ENCODE peak calls at places on chromosomes 7 and 10, in four cellular contexts. R is K562, V is GM12878, T is SK-N-SH. C is an unnamed sample.

GRCh38 chr10:93034426-93034825 is 26.2 kb upstream of the CYP26C1 start:
- DNase-seq in R (no peak), V (no peak), T (no peak), C (no peak)

GRCh38 chr10:44947356-44948152 is 12.0 kb upstream of the RASSF4 start:
- DNase-seq in R (no peak), V (peak; percentile 80), T (no peak), C (no peak)

GRCh38 chr7:77657427-77658331 is 38.6 kb upstream of the RSBN1L start:
- DNase-seq in R (peak; percentile 43), V (peak; percentile 12), T (peak; percentile 64), C (no peak)

GRCh38 chr10:65950075-65950474 is 975.8 kb upstream of the LRRTM3 start:
- DNase-seq in R (no peak), V (no peak), T (no peak), C (no peak)

GRCh38 chr10:4281207-4281825 is 496.3 kb upstream of the KLF6 start:
- DNase-seq in R (no peak), V (no peak), T (no peak), C (no peak)

GRCh38 chr7:143391462-143392404 is 10.6 kb downstream of the ZYX start:
- DNase-seq in R (no peak), V (no peak), T (no peak), C (no peak)

GRCh38 chr7:132933076-132933466 is 148.8 kb downstream of the CHCHD3 start:
- DNase-seq in R (no peak), V (no peak), T (no peak), C (no peak)

GRCh38 chr10:8183241-8183704 is 128.8 kb downstream of the GATA3 start:
- DNase-seq in R (no peak), V (peak; percentile 45), T (no peak), C (no peak)

GRCh38 chr10:97888641-97889262 is 39.1 kb downstream of the GOLGA7B start:
- DNase-seq in R (peak; percentile 38), V (no peak), T (peak; percentile 88), C (no peak)

GRCh38 chr7:7432979-7433378 is 102.7 kb downstream of the COL28A1 start:
- DNase-seq in R (no peak), V (no peak), T (no peak), C (no peak)

GRCh38 chr10:43262902-43263466 is 3.9 kb downstream of the RASGEF1A start:
- DNase-seq in R (no peak), V (no peak), T (no peak), C (peak; percentile 9)

GRCh38 chr10:43264324-43264986 is 2.4 kb downstream of the RASGEF1A start:
- DNase-seq in R (no peak), V (no peak), T (peak; percentile 48), C (no peak)

GRCh38 chr10:43264987-43265798 is 1.7 kb downstream of the RASGEF1A start:
- DNase-seq in R (no peak), V (no peak), T (peak; percentile 31), C (no peak)

GRCh38 chr10:43262043-43262901 is 4.6 kb downstream of the RASGEF1A start:
- DNase-seq in R (no peak), V (no peak), T (peak; percentile 56), C (peak; percentile 41)

GRCh38 chr10:43263551-43264323 is 3.1 kb downstream of the RASGEF1A start:
- DNase-seq in R (no peak), V (no peak), T (peak; percentile 75), C (peak; percentile 31)
- TF ChIP-seq USF1 in R (no peak), V (no peak), T (no peak), C (no peak)

DNA sequence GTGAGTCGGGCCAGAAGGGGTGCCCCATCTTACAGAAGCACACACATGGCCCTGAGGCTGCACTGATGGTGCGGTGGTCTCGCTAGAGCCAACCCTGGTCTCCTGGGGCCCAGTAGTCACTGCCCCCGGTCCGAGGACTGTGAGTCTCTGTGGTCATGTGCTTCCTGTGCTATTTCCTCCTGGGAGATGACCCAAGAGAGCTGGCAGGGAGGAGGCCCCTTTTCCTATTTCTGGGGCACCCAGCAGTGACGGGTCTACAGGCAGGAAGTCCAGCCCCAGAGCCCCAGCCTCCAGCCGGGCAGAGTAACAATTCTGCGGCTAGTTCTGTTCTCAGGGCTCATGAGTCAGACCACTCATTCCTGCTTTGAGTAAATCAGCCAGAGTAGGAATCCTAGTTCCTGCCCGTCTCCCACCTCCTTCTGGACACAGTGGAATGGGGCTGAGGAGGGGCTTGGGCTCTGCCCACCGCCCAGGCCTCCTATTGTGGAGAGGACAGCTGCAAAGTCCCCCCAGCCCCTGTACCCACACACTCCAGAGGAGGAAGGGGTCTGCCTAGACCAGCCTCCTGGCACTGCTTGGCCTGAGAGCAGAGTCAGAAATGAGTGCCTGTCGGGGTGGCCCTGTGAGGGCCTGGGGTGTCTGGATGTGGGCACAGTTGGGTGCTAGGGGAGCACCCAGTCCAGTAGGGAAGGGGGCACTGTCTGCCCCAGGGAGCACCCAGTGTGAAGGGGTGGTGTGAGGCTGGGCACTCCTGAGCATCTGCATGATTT is 80.5 kb upstream of the PPIF start:
- DNase-seq in R (no peak), V (peak; percentile 81), T (no peak), C (no peak)
- TF ChIP-seq USF1 in R (no peak), V (no peak), T (peak; percentile 72), C (no peak)

DNA sequence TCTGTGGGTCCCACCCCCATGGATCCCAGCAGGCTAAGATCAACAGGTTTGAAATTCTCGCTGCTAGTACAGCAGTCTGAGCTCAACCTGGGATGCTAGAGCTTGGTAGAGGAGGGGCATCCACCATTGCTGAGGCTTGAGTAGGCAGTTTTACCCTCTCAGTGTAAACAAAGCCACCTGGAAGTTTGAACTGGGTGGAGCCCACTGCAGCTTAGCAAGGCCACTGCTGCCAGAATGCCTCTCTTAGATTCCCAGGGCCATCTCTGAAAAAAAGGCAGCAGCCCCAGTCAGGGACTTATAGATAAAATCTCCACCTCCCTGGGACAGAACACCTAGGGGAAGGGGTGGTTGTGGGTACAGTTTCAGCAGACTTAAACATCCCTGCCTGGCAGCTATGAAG is 190.0 kb upstream of the CACNA2D1 start:
- DNase-seq in R (no peak), V (no peak), T (no peak), C (no peak)
- TF ChIP-seq USF1 in R (no peak), V (no peak), T (no peak), C (no peak)

GRCh38 chr7:88111842-88112385 is 107.9 kb downstream of the SRI start:
- DNase-seq in R (no peak), V (no peak), T (no peak), C (no peak)

GRCh38 chr7:88115258-88116195 is 104.3 kb downstream of the SRI start:
- DNase-seq in R (no peak), V (no peak), T (no peak), C (no peak)

GRCh38 chr7:88111136-88111748 is 108.6 kb downstream of the SRI start:
- DNase-seq in R (peak; percentile 25), V (no peak), T (peak; percentile 36), C (no peak)

GRCh38 chr7:88116395-88116794 is 103.4 kb downstream of the SRI start:
- DNase-seq in R (no peak), V (no peak), T (no peak), C (no peak)
- TF ChIP-seq USF1 in R (no peak), V (no peak), T (no peak), C (no peak)

DNA sequence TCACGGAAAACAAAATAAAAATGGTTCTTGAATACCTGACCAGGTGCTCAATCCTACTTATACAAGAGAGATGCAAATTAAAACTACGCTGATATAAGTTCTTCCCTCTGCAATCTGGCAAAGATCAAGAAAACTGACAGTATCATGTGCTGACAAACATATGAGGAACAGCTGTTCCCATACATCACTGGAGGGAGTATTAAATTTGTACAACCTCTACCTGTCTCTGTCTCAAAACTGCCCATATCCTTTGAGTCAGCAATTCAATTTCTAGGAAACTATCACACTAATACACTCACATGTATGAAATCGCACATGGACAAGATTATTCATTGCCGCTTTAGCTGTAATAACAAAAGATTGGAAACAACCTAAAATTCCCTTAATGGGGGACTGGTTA is 11.0 kb upstream of the IL6 start:
- DNase-seq in R (no peak), V (no peak), T (no peak), C (no peak)
- TF ChIP-seq USF1 in R (no peak), V (no peak), T (no peak), C (no peak)

GRCh38 chr10:32077896-32078295 is 21.7 kb upstream of the KIF5B start:
- DNase-seq in R (no peak), V (no peak), T (no peak), C (no peak)
- TF ChIP-seq USF1 in R (no peak), V (no peak), T (no peak), C (no peak)

DNA sequence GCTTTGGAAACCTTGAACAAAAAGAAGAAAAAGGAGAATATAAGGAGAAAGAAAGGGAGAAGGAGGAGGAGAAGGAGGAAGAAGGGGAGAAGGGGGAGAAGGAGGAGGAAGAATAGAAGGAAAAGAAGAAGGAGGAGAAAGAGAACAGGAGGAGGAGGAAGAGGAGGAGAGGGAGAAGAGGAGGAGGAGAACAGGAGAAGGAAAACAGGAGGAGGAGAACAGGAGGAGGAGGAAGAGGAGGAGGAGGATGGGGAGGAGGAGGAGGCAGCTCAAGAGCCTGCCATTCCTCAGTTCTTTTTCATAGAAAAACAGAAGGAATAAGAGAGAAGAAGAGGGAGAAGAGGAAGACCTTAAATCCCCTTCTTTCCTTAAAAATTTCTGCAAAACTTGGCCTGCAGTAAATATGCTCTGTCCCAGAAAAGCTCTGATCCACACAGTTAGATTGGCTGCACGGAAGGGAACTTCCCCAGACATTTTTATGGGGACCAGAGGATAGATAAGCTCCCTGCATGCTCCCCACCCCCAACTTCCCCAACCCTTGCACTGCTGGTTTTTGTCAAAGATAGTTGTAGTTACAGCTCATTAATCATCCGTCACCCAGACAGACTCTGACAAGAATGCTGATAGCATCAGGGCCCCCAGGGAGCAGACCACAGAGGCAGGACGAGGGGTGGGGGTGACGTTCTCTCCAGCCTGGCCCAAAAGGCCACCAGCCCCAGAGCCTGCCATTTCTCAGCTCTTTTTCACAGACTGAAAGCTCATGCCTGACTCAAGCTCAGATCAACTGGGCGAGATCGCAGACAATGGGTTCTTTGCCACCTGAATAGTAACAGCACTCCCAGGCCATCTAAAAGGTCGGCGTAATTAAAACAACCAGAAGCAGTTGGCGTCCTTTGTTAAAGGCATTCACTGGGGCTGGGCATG is 34.5 kb upstream of the LYZL1 start:
- DNase-seq in R (peak; percentile 66), V (no peak), T (peak; percentile 81), C (no peak)
- TF ChIP-seq USF1 in R (no peak), V (no peak), T (no peak), C (no peak)

GRCh38 chr10:34954142-34954541 is 136.0 kb downstream of the CUL2 start:
- DNase-seq in R (no peak), V (no peak), T (no peak), C (no peak)
- TF ChIP-seq USF1 in R (no peak), V (no peak), T (no peak), C (no peak)

GRCh38 chr7:102028206-102028826 is 210.9 kb downstream of the CUX1 start:
- DNase-seq in R (no peak), V (no peak), T (no peak), C (no peak)

GRCh38 chr7:102024769-102025391 is 207.5 kb downstream of the CUX1 start:
- DNase-seq in R (no peak), V (no peak), T (no peak), C (no peak)

GRCh38 chr7:102029616-102030015 is 212.2 kb downstream of the CUX1 start:
- DNase-seq in R (no peak), V (no peak), T (no peak), C (no peak)

GRCh38 chr7:102030696-102031095 is 213.3 kb downstream of the CUX1 start:
- DNase-seq in R (no peak), V (peak; percentile 55), T (no peak), C (no peak)
- TF ChIP-seq USF1 in R (no peak), V (no peak), T (no peak), C (no peak)

GRCh38 chr7:101422361-101423195 is 59.9 kb downstream of the COL26A1 start:
- DNase-seq in R (no peak), V (no peak), T (no peak), C (no peak)
- TF ChIP-seq USF1 in R (no peak), V (no peak), T (no peak), C (no peak)